ENCODE peak calls at places on chromosomes 11 and 22, in five cellular contexts. S is A172; N is stimulated activated CD8-positive, alpha-beta memory T cell treated with anti-CD3 and anti-CD28 coated beads, Interleukin-4, amount 100 ng/mL, for 1 hour; K is stimulated activated naive CD4-positive, alpha-beta T cell treated with Interleukin-2 at 50 U/mL for 16 hours; A is pons. I is an unnamed sample.

GRCh38 chr11:77672276-77672675 is 34.7 kb upstream of the CLNS1A start:
- DNase-seq in S (peak; percentile 98), N (no peak), K (no peak), A (no peak), I (no peak)

GRCh38 chr11:47941907-47942558 is 38.3 kb upstream of the PTPRJ start:
- DNase-seq in S (no peak), N (no peak), K (no peak), A (peak; percentile 79), I (no peak)

GRCh38 chr11:130511765-130512164 is 63.3 kb downstream of the ADAMTS15 start:
- DNase-seq in S (no peak), N (no peak), K (no peak), A (no peak), I (no peak)

GRCh38 chr11:134524201-134524600 is 112.2 kb upstream of the B3GAT1 start:
- DNase-seq in S (no peak), N (no peak), K (no peak), A (no peak), I (no peak)

GRCh38 chr22:44479662-44480061 is 18.4 kb downstream of the RTL6 start:
- DNase-seq in S (no peak), N (no peak), K (no peak), A (no peak), I (no peak)

GRCh38 chr11:28420099-28420498 is 311.9 kb downstream of the METTL15 start:
- DNase-seq in S (no peak), N (no peak), K (no peak), A (no peak), I (no peak)

GRCh38 chr11:78782725-78783124 is 208.1 kb upstream of the NARS2 start:
- DNase-seq in S (no peak), N (no peak), K (no peak), A (no peak), I (no peak)

GRCh38 chr11:61460474-61460881 is 30.6 kb downstream of the SDHAF2 start:
- DNase-seq in S (peak; percentile 55), N (no peak), K (no peak), A (peak; percentile 57), I (no peak)

GRCh38 chr22:36734171-36735058 is 30.9 kb upstream of the CACNG2 start:
- DNase-seq in S (peak; percentile 44), N (no peak), K (no peak), A (peak; percentile 24), I (no peak)

GRCh38 chr11:17153759-17154158 is 54.0 kb downstream of the PIK3C2A start:
- DNase-seq in S (no peak), N (no peak), K (no peak), A (no peak), I (no peak)

GRCh38 chr11:45379162-45379863 is 93.2 kb upstream of the SYT13 start:
- DNase-seq in S (no peak), N (no peak), K (no peak), A (no peak), I (no peak)

GRCh38 chr22:49936973-49937757 is 18.7 kb downstream of the CRELD2 start:
- DNase-seq in S (no peak), N (no peak), K (no peak), A (peak; percentile 90), I (no peak)

GRCh38 chr11:68039526-68040086 is 781 bp downstream of the TCIRG1 start:
- DNase-seq in S (no peak), N (no peak), K (no peak), A (no peak), I (no peak)

GRCh38 chr11:33207408-33207985 is 46.2 kb upstream of the CSTF3 start:
- DNase-seq in S (no peak), N (no peak), K (no peak), A (no peak), I (no peak)

GRCh38 chr22:25966448-25966913 is 202.8 kb upstream of the SEZ6L start:
- DNase-seq in S (no peak), N (no peak), K (no peak), A (no peak), I (no peak)

GRCh38 chr22:37625737-37626136 is 13.7 kb upstream of the SH3BP1 start:
- DNase-seq in S (no peak), N (no peak), K (no peak), A (no peak), I (no peak)

GRCh38 chr11:96199563-96200025 is 143.4 kb downstream of the MAML2 start:
- DNase-seq in S (peak; percentile 11), N (no peak), K (peak; percentile 43), A (no peak), I (peak; percentile 46)

GRCh38 chr11:1930448-1930802 is 10.9 kb downstream of the TNNT3 start:
- DNase-seq in S (no peak), N (no peak), K (no peak), A (no peak), I (no peak)

GRCh38 chr11:69939551-69940245 is 120.5 kb upstream of the FGF3 start:
- DNase-seq in S (no peak), N (no peak), K (no peak), A (no peak), I (no peak)

GRCh38 chr11:78742430-78742829 is 167.8 kb upstream of the NARS2 start:
- DNase-seq in S (no peak), N (no peak), K (no peak), A (peak; percentile 10), I (no peak)

GRCh38 chr11:69636512-69636866 is 4.5 kb upstream of the CCND1 start:
- DNase-seq in S (no peak), N (no peak), K (no peak), A (peak; percentile 34), I (no peak)

GRCh38 chr11:44383246-44383645 is 73.3 kb upstream of the ALX4 start:
- DNase-seq in S (no peak), N (no peak), K (no peak), A (no peak), I (no peak)

GRCh38 chr22:30310881-30311771 is 15.6 kb downstream of the TBC1D10A start:
- DNase-seq in S (peak; percentile 74), N (no peak), K (no peak), A (no peak), I (no peak)

GRCh38 chr11:114606003-114606801 is 10.6 kb upstream of the NXPE4 start:
- DNase-seq in S (peak; percentile 5), N (no peak), K (no peak), A (no peak), I (no peak)

GRCh38 chr11:13094930-13095687 is 86.0 kb downstream of the RASSF10 start:
- DNase-seq in S (no peak), N (no peak), K (no peak), A (no peak), I (no peak)

GRCh38 chr22:43173566-43173965 is 13.4 kb downstream of the TTLL12 start:
- DNase-seq in S (no peak), N (no peak), K (no peak), A (no peak), I (no peak)

GRCh38 chr11:78788533-78788932 is 213.9 kb upstream of the NARS2 start:
- DNase-seq in S (no peak), N (no peak), K (no peak), A (no peak), I (no peak)

GRCh38 chr11:75625970-75626691 is 42.7 kb downstream of the MAP6 start:
- DNase-seq in S (peak; percentile 75), N (no peak), K (no peak), A (no peak), I (no peak)

GRCh38 chr22:46514592-46515207 is 22.7 kb downstream of the CELSR1 start:
- DNase-seq in S (peak; percentile 73), N (no peak), K (no peak), A (no peak), I (no peak)

GRCh38 chr11:32829680-32830412 is at the start of gene PRRG4:
- DNase-seq in S (peak; percentile 20), N (no peak), K (peak; percentile 14), A (no peak), I (peak; percentile 12)

GRCh38 chr11:131668867-131669780 is 298.7 kb downstream of the NTM start:
- DNase-seq in S (peak; percentile 28), N (no peak), K (no peak), A (peak; percentile 66), I (no peak)

GRCh38 chr11:125094731-125095130 is 16.7 kb downstream of the TMEM218 start:
- DNase-seq in S (no peak), N (no peak), K (no peak), A (no peak), I (no peak)

GRCh38 chr22:30753701-30754100 is 59.0 kb downstream of the OSBP2 start:
- DNase-seq in S (no peak), N (no peak), K (no peak), A (peak; percentile 4), I (no peak)

GRCh38 chr11:123302751-123303195 is 107.7 kb upstream of the CLMP start:
- DNase-seq in S (peak; percentile 67), N (no peak), K (peak; percentile 19), A (no peak), I (peak; percentile 26)

I was measured in activated CD4-positive, alpha-beta T cell treated with anti-CD3 and anti-CD28 coated beads, Interleukin-2, amount 50 U/mL, for 4 hours.